ENCODE peak calls at places on chromosomes 16 and 17, in six cellular contexts. J, K, G, A, Y and B are unnamed samples.

GRCh38 chr16:74627506-74628220 is 20.7 kb upstream of the GLG1 start:
- DNase-seq in G (no peak), A (no peak), K (no peak), J (peak), Y (no peak), B (no peak)

GRCh38 chr16:3864562-3864961 is 16.0 kb downstream of the CREBBP start:
- DNase-seq in Y (no peak), K (no peak), G (no peak), A (no peak), J (no peak), B (no peak)

GRCh38 chr17:20074001-20074400 is 64.8 kb downstream of the SPECC1 start:
- DNase-seq in K (no peak), Y (no peak), J (no peak), A (no peak), G (no peak), B (no peak)

GRCh38 chr17:31489295-31490018 is 98.0 kb downstream of the RAB11FIP4 start:
- DNase-seq in Y (no peak), G (no peak), J (no peak), K (peak), A (no peak), B (no peak)

GRCh38 chr17:46868689-46869187 is 17.4 kb downstream of the WNT9B start:
- DNase-seq in Y (no peak), G (no peak), A (peak), K (no peak), J (no peak), B (peak)

GRCh38 chr17:48627625-48628510 is 1.7 kb upstream of the HOXB9 start:
- DNase-seq in Y (no peak), J (no peak), A (no peak), K (no peak), G (no peak), B (no peak)

GRCh38 chr17:47785538-47786123 is 36.0 kb downstream of the OSBPL7 start:
- DNase-seq in K (peak), G (no peak), A (no peak), J (no peak), Y (no peak), B (peak)

GRCh38 chr16:2507679-2508064 is 6.1 kb upstream of the ATP6V0C start:
- DNase-seq in Y (no peak), K (no peak), J (peak), G (peak), A (no peak), B (no peak)

GRCh38 chr17:58284613-58285421 is 4.1 kb upstream of the MPO start:
- DNase-seq in Y (no peak), G (no peak), A (no peak), J (no peak), K (peak), B (no peak)

GRCh38 chr17:66548158-66548557 is 245.7 kb downstream of the PRKCA start:
- DNase-seq in J (no peak), A (no peak), G (no peak), K (no peak), Y (no peak), B (no peak)

GRCh38 chr17:67246648-67247415 is 1.8 kb upstream of the HELZ start:
- DNase-seq in K (peak), G (no peak), Y (no peak), J (no peak), A (peak), B (no peak)

GRCh38 chr17:31479009-31479408 is 87.5 kb downstream of the RAB11FIP4 start:
- DNase-seq in A (no peak), Y (no peak), J (no peak), K (no peak), G (no peak), B (no peak)

GRCh38 chr17:48492401-48493298 is 38.2 kb downstream of the HOXB1 start:
- DNase-seq in A (peak), G (peak), J (peak), K (peak), Y (no peak), B (peak)

GRCh38 chr17:75473246-75473645 is 16.8 kb downstream of the TMEM94 start:
- DNase-seq in J (no peak), Y (no peak), K (no peak), G (peak), A (no peak), B (no peak)

GRCh38 chr16:88667496-88667895 is 4.6 kb upstream of the MVD start:
- DNase-seq in G (no peak), A (no peak), K (peak), Y (no peak), J (no peak), B (no peak)

GRCh38 chr16:4936181-4936990 is 562 bp downstream of the PPL start:
- DNase-seq in A (peak), Y (no peak), G (no peak), K (peak), J (no peak), B (no peak)
- TF ChIP-seq CTCF in A (peak), Y (no peak), G (peak), K (peak), J (no peak), B (peak)

DNA sequence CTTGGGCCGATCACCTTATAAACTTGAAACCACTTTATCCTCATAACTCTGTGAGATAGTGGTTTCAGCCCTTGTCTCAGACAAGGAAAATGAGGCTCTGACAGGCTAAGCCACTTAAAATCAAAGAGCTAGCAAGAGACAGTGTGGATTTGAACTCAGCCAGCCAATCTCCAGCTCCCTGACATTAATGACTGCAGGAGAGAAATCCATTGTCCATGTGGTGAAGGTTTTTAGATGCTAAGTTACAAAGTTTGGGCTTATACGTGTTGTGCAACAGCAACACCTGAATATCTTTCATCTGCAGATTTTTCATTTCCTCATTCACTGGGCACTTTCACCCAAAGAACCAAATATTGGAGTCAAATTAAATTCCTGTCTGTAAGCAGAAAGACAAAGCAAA is 501.3 kb downstream of the GRIN2A start:
- DNase-seq in K (no peak), J (no peak), G (no peak), A (no peak), Y (no peak), B (no peak)
- H3K4me3 ChIP-seq in K (no peak), J (no peak), G (no peak), A (no peak), Y (no peak), B (no peak)

GRCh38 chr17:4740584-4740983 is 856 bp upstream of the CXCL16 start:
- DNase-seq in K (no peak), Y (no peak), A (no peak), J (no peak), G (no peak), B (no peak)

GRCh38 chr17:4740025-4740351 is 260 bp upstream of the CXCL16 start:
- DNase-seq in J (no peak), A (no peak), G (no peak), K (no peak), Y (no peak), B (no peak)

GRCh38 chr17:4741544-4741943 is 1.8 kb upstream of the CXCL16 start:
- DNase-seq in Y (no peak), J (no peak), K (no peak), A (no peak), G (no peak), B (no peak)

GRCh38 chr17:4738136-4739121 is 1.2 kb upstream of the ZMYND15 start:
- DNase-seq in A (no peak), K (peak), J (no peak), Y (no peak), G (no peak), B (no peak)

GRCh38 chr17:4739122-4740024 is at the start of the genes CXCL16 and ZMYND15:
- DNase-seq in Y (no peak), J (peak), G (peak), K (peak), A (peak), B (peak)
- TF ChIP-seq CTCF in Y (no peak), J (no peak), G (no peak), K (no peak), A (no peak), B (no peak)

DNA sequence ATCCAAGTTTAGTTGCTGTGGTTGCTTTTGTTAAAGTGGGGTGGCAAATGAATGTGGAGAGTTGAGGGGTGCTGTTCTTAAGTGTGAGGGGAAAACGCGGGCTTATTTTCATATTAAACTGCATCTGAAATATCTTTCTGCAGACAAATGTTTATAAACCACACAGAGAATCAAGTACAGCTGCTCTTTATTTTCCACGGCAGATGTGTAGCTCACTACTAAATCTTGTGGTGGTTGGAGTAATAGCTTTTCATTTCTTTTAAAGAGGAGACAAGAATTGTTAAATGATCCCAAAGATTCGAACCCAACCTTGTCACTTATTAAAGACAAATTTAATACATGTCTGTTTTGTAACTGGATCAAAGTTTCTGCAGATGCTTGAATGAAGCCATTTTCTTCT is 2.1 kb downstream of the CLTC start:
- DNase-seq in G (no peak), K (no peak), A (no peak), J (no peak), Y (no peak), B (peak)
- H3K4me3 ChIP-seq in G (peak), K (peak), A (peak), J (peak), Y (peak), B (peak)

GRCh38 chr17:78121801-78122220 is 6.7 kb downstream of the TMC6 start:
- DNase-seq in J (no peak), K (no peak), Y (no peak), A (no peak), G (no peak), B (no peak)
- TF ChIP-seq CTCF in J (no peak), K (no peak), Y (no peak), A (no peak), G (no peak), B (no peak)

DNA sequence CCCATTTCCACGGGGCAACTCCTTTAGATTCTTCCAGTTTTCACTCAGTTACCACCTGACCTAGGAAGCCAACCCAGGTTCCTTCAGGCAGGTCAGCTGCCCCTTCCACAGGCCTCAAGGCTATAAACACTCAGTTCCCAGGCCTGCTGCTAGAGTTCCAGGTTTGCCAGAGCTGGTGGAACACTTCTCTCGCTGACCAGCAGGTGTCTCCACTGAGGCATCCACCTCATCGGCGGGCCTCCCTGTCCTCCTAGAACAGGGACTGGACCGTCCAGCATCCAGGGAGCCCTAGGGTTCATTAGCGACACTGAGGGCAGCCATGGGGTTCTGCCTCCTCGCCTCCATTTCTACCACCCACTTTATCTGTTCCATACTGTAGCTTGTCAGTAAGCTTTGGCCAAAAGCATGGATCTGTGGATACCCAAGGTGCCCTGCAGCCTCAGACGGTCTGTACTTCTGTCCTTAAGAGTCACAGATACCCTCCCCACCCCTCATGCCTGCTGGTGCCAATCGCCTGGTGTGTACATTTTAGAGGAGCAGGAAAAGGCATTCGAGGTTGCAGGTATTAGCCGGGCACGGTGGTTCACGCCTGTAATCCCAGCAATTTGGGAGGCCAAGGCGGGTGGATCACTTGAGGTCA is 29.0 kb downstream of the PIMREG start:
- DNase-seq in J (peak), Y (peak), K (peak), A (peak), G (peak), B (peak)
- H3K4me3 ChIP-seq in J (no peak), Y (no peak), K (no peak), A (no peak), G (no peak), B (no peak)

GRCh38 chr17:5035356-5035755 is at the start of gene SLC52A1:
- DNase-seq in A (peak), J (no peak), G (no peak), K (peak), Y (no peak), B (no peak)

GRCh38 chr17:5034651-5035050 is 575 bp downstream of the SLC52A1 start:
- DNase-seq in K (no peak), Y (no peak), J (no peak), G (no peak), A (no peak), B (no peak)

GRCh38 chr17:5032865-5033264 is 2.4 kb downstream of the SLC52A1 start:
- DNase-seq in Y (no peak), A (no peak), J (no peak), K (no peak), G (no peak), B (no peak)

GRCh38 chr17:5034063-5034462 is 1.2 kb downstream of the SLC52A1 start:
- DNase-seq in G (no peak), A (no peak), J (no peak), K (no peak), Y (no peak), B (no peak)

DNA sequence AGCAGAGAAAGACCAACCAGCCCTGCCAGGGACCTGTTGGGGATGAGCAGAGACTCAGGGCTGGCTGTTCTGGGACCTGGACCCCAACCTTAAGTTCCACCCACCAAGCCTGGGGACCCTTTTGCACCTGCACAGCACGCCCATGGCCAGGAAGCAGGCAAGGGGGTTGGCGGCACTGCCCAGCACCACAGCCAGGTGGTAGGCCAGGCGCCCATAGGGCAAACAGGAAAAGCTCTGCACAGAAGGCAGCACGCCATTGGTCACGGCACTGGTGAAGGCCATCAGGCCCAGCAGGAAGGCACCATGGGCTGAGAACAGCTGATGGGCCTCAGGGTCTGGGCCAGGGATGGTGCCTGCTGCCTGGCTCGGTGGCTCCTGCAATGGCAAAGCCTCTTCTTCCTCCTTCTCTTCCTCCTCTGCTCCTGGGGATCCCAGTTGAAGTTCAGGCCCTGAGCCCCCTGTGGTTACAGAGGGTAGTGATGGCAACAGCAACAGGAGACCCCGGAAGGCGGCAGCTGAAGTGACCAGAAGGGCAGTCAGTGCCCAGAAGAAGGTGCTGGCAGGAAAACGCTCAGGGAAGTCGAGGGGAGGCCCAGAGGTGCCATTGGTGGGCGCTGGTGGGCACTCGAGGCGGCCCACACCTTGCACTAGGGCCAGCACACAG is 1.7 kb downstream of the SLC52A1 start:
- DNase-seq in G (no peak), J (no peak), A (no peak), K (no peak), Y (no peak), B (no peak)
- TF ChIP-seq CTCF in G (no peak), J (no peak), A (no peak), K (no peak), Y (no peak), B (no peak)

GRCh38 chr16:81719993-81720392 is 59.1 kb upstream of the PLCG2 start:
- DNase-seq in J (no peak), K (no peak), G (no peak), Y (no peak), A (no peak), B (no peak)

GRCh38 chr16:81717662-81718189 is 61.4 kb upstream of the PLCG2 start:
- DNase-seq in J (no peak), Y (no peak), G (no peak), K (no peak), A (peak), B (no peak)

GRCh38 chr16:81720973-81721907 is 57.9 kb upstream of the PLCG2 start:
- DNase-seq in A (no peak), G (no peak), K (no peak), Y (no peak), J (no peak), B (peak)

GRCh38 chr16:81716478-81717210 is 62.4 kb upstream of the PLCG2 start:
- DNase-seq in K (no peak), J (no peak), Y (no peak), A (no peak), G (peak), B (no peak)

DNA sequence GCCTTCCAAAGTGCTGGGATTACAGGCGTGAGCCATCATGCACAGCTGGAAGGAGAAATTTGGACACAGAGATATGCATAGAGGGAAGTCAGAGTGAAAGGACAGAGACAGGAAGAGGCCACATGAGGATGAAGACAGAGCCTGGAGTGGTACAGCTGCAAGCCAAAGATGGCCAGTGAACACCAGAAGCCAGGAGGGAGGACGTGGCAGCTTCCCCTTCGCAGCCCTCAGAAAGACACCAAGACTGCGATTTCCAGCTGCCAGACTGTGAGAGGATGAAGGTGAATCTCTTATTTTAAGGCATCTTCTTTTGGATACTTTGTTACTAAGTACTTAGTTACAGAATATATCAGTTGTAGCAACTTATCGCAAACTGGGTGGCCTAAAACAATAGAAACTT is 60.5 kb upstream of the PLCG2 start:
- DNase-seq in Y (no peak), J (no peak), A (no peak), G (peak), K (no peak), B (no peak)
- H3K4me3 ChIP-seq in Y (no peak), J (no peak), A (no peak), G (no peak), K (no peak), B (no peak)